ENCODE peak calls at places on chromosomes 3 and 15, in four cellular contexts. Z, I, P and O are unnamed samples.

GRCh38 chr3:192802957-192803899 is 75.9 kb upstream of the FGF12 start:
- DNase-seq in Z (peak), I (peak), P (no peak), O (peak)

GRCh38 chr3:197186887-197187588 is 111.4 kb downstream of the DLG1 start:
- DNase-seq in Z (peak), I (peak), P (peak), O (peak)

GRCh38 chr3:64268926-64269325 is 43.7 kb upstream of the PRICKLE2 start:
- DNase-seq in Z (no peak), I (no peak), P (no peak), O (no peak)

GRCh38 chr3:37050242-37050641 is 56.9 kb downstream of the MLH1 start:
- DNase-seq in Z (no peak), I (no peak), P (no peak), O (no peak)

GRCh38 chr3:57434041-57434440 is 110.1 kb downstream of the DNAH12 start:
- DNase-seq in Z (peak), I (peak), P (no peak), O (peak)

GRCh38 chr3:159416854-159417253 is 571.8 kb upstream of the IL12A start:
- DNase-seq in Z (no peak), I (no peak), P (no peak), O (peak)

GRCh38 chr3:67362686-67363085 is 291.7 kb downstream of the SUCLG2 start:
- DNase-seq in Z (peak), I (peak), P (no peak), O (no peak)

GRCh38 chr3:196821806-196822355 is 45.8 kb upstream of the SENP5 start:
- DNase-seq in Z (no peak), I (no peak), P (no peak), O (no peak)

GRCh38 chr3:45597166-45597565 is 2.6 kb downstream of the LIMD1 start:
- DNase-seq in Z (no peak), I (no peak), P (no peak), O (no peak)

GRCh38 chr15:52663895-52664294 is 15.3 kb downstream of the ATOSA start:
- DNase-seq in Z (no peak), I (no peak), P (no peak), O (no peak)

DNA sequence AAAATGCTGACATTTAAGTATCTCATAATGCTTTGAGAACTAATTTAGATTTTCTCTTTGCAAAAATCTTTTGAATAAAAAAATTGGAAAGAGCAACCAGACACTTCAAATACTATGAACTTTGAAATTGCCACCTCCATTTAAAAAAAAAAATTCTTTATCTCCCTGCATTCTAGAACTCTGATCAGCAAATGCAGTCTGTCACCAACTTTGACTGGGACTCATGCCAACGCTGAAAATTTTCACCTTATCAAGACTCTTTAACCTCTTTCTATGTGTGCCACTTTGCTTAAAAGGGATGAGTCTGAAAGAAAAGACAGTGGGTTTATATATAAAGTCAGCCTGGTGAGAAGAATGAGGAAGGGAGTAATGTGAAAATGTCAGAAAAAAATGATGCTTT is 191.2 kb upstream of the ARPP21 start:
- DNase-seq in Z (no peak), I (no peak), P (no peak), O (no peak)
- TF ChIP-seq BHLHE40 in Z (no peak), I (no peak), P (no peak), O (no peak)

DNA sequence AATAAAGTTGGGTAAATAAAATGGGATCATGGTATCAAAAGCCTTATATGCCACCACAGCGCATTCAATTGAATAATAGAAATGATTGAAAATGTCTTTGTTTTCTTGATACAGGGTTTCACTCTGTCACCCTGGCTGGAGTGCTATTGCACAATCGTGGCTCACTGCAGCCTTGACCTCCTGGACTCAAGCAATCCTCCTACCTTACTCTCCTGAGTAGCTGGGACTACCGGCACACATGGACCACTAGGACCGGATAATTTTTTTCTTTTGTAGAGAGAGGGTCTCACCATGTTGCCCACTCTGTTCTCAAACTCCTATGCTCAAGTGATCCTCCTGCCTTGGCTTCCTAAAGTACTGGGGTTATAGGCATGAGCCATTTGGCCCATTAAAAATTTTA is 33.8 kb upstream of the BBX start:
- DNase-seq in Z (no peak), I (peak), P (no peak), O (no peak)
- TF ChIP-seq FOXK2 in Z (no peak), I (no peak), P (no peak), O (no peak)

GRCh38 chr15:101254157-101255065 is 2.6 kb upstream of the CHSY1 start:
- DNase-seq in Z (no peak), I (no peak), P (no peak), O (no peak)

GRCh38 chr15:101258238-101259144 is 6.6 kb upstream of the CHSY1 start:
- DNase-seq in Z (peak), I (peak), P (peak), O (peak)

GRCh38 chr15:101256756-101257155 is 4.9 kb upstream of the CHSY1 start:
- DNase-seq in Z (no peak), I (no peak), P (no peak), O (no peak)

GRCh38 chr15:101255066-101255415 is 3.2 kb upstream of the CHSY1 start:
- DNase-seq in Z (no peak), I (no peak), P (no peak), O (no peak)

DNA sequence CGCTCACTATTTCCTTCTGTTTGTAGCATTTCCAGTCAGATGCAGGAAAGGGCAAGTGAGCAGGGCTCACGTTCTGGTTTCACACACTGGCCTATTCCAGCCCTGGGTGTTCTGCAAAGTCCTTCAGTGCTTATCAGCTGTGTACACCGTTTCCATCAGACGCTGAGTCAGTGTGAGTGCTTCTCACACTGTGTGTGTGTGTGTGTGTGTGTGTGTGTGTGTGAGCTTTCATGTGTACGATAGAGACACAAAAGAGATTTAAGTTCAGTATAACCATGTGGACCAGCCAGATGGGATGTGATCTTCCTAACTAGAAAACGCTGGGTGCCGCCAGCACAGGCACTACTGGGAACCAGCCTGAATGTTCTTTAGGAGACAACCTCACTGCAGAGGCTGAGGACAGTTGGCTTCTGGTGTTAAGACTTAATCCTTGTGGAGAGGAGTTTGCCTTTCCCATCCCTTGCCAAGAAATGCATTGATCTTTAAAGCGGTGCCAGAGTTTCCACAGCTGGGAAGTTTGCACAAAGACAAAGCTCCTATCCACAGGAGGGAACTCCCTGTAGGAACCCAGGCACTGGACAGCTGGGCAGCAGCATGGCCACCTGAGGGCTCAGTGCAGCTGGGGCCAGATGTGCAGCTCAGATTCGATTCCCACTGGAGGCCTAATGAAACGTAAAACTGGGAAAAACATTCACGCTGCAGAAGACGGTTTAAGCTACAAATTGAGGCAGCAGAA is 3.9 kb upstream of the CHSY1 start:
- DNase-seq in Z (peak), I (peak), P (no peak), O (no peak)
- TF ChIP-seq BHLHE40 in Z (peak), I (no peak), P (no peak), O (no peak)

DNA sequence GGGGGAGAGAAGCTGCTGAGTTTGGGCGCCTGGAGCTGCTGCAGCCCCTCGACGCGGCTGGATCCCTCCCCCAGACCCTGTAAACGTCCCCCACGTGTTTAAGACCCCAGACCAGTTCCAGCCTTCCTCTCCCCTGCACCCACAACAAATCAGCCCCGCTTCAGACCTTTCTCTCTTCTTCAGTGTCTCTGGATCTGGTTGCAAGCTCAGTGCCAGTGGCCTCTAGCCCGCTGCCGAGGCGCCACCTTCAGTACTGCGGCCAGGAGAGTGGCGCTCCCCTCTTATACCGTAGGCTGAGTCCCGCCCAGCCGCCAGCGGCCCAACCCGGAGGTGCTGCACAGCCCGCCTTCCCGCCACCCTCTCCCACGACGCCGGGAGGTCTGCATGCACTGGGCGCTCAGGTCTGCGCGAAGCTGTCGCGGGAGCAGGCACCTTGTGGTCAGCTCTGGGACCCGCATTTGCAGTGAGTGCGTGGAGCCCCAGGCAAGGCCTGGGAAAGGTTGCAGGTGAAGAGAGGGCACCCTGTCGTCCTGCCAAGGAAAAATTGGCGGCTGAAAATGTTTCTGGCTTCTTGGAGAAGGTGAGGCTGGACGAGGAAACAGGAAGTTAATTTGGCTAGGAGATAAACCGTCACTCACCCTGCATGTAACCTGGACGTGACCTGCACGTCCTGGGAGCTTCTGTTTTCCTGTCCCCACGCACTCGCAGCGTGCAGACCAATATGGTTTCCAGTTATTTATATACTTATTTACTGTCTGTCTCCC is at the start of gene C2CD4B:
- DNase-seq in Z (no peak), I (no peak), P (no peak), O (no peak)
- TF ChIP-seq FOXK2 in Z (no peak), I (no peak), P (no peak), O (no peak)

DNA sequence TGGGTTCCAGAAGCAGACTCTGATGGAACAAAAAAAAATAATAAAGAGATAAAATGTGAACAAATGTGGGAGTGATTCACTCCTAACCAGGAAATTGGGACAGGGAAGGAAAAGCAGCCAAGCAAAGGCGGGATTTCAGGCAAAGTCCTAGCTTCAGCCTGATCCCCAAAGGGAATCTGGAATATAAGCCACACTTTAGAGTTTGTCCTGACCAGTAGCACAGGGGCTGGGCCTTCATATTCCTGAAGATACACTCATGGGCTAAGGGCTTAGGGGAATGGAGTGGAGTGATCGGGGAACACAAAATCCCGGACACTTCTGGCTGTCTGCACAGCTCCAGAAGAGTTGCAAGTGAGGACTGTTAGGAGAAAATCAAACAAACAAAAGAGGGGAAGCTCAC is 135.0 kb upstream of the COL8A1 start:
- DNase-seq in Z (no peak), I (no peak), P (no peak), O (no peak)
- TF ChIP-seq BHLHE40 in Z (no peak), I (no peak), P (no peak), O (no peak)

GRCh38 chr3:154976072-154976983 is 103.8 kb upstream of the MME start:
- DNase-seq in Z (no peak), I (no peak), P (no peak), O (no peak)
- TF ChIP-seq FOXK2 in Z (no peak), I (no peak), P (no peak), O (no peak)

GRCh38 chr3:89145995-89146394 is 38.6 kb downstream of the EPHA3 start:
- DNase-seq in Z (no peak), I (peak), P (no peak), O (no peak)
- TF ChIP-seq BHLHE40 in Z (no peak), I (no peak), P (no peak), O (no peak)

GRCh38 chr15:29571728-29572454 is 250.4 kb downstream of the TJP1 start:
- DNase-seq in Z (peak), I (no peak), P (no peak), O (no peak)
- TF ChIP-seq FOXK2 in Z (no peak), I (no peak), P (no peak), O (no peak)

DNA sequence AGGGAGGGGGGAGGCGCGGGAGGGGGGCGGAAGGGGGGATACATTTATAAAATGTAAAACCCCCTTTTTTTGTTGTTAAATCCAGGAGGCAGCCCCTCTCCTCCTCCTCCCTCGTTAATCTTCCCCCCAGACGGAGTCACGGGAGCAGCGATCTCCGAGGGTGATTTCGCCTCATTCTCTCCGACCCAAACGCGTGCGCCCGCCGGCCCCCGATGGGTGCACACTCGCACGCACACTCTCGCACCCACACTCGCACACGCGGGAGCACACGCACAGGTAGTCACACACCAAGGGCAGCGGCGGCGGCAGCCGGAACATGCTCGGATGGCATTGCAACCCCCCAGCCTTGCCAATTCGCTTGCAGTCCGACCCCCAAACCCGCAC is 498 bp downstream of the ANP32A start:
- DNase-seq in Z (peak), I (peak), P (no peak), O (no peak)
- TF ChIP-seq BHLHE40 in Z (peak), I (peak), P (peak), O (no peak)